ENCODE peak calls at places on chromosome 1, in seven cellular contexts. J, G, K, Q, V, U and C are unnamed samples.

GRCh38 chr1:241631674-241632073 is 8.5 kb downstream of the CHML start:
- DNase-seq in J (no peak), K (no peak), Q (no peak), U (no peak), G (no peak), V (no peak), C (no peak)

GRCh38 chr1:39919545-39919944 is 17.8 kb upstream of the MYCL start:
- DNase-seq in Q (peak; percentile 60), J (peak; percentile 63), U (peak; percentile 74), V (no peak), K (peak; percentile 76), G (no peak), C (no peak)

GRCh38 chr1:232891116-232891515 is 59.3 kb upstream of the NTPCR start:
- DNase-seq in Q (no peak), K (peak; percentile 66), G (no peak), J (no peak), V (no peak), U (no peak), C (no peak)

GRCh38 chr1:24562625-24563024 is 6.7 kb downstream of the NCMAP start:
- DNase-seq in J (no peak), U (no peak), G (no peak), V (no peak), K (peak; percentile 39), Q (no peak), C (peak; percentile 76)

GRCh38 chr1:45752441-45753052 is 2.1 kb upstream of the IPP start:
- DNase-seq in U (peak; percentile 51), V (no peak), K (peak; percentile 40), G (no peak), J (no peak), Q (no peak), C (no peak)

GRCh38 chr1:170426596-170426995 is 105.4 kb upstream of the GORAB start:
- DNase-seq in G (no peak), Q (no peak), U (no peak), J (no peak), V (no peak), K (no peak), C (no peak)

GRCh38 chr1:3731543-3731942 is 20.7 kb upstream of the CCDC27 start:
- DNase-seq in Q (no peak), U (no peak), G (no peak), K (no peak), V (no peak), J (no peak), C (no peak)

GRCh38 chr1:204357551-204357950 is 2.2 kb downstream of the PLEKHA6 start:
- DNase-seq in K (no peak), Q (no peak), U (peak; percentile 34), G (no peak), V (no peak), J (no peak), C (no peak)

GRCh38 chr1:29960906-29961675 is 724.8 kb downstream of the PTPRU start:
- DNase-seq in V (no peak), J (no peak), G (no peak), U (no peak), K (no peak), Q (no peak), C (no peak)

GRCh38 chr1:3020263-3020909 is 881 bp upstream of the ACTRT2 start:
- DNase-seq in G (peak; percentile 1), J (no peak), Q (no peak), K (no peak), V (no peak), U (no peak), C (no peak)

GRCh38 chr1:1397839-1398523 is 1.2 kb downstream of the CCNL2 start:
- DNase-seq in V (no peak), G (no peak), U (peak; percentile 77), Q (no peak), J (no peak), K (peak; percentile 21), C (peak; percentile 56)

GRCh38 chr1:6922096-6922931 is 137.1 kb downstream of the CAMTA1 start:
- DNase-seq in J (no peak), K (peak; percentile 46), G (peak; percentile 68), V (peak; percentile 23), U (no peak), Q (no peak), C (no peak)

GRCh38 chr1:228070173-228070572 is 12.3 kb upstream of the ARF1 start:
- DNase-seq in K (no peak), J (no peak), U (no peak), Q (no peak), G (no peak), V (no peak), C (no peak)

GRCh38 chr1:90973897-90974798 is 47.7 kb downstream of the ZNF644 start:
- DNase-seq in V (no peak), U (no peak), Q (no peak), G (no peak), K (peak; percentile 54), J (no peak), C (no peak)

GRCh38 chr1:69246109-69246508 is 321.6 kb upstream of the LRRC7 start:
- DNase-seq in V (no peak), U (no peak), Q (no peak), J (no peak), K (no peak), G (no peak), C (no peak)

GRCh38 chr1:50735443-50735842 is 224.6 kb downstream of the FAF1 start:
- DNase-seq in U (no peak), G (no peak), J (no peak), Q (no peak), K (no peak), V (no peak), C (no peak)

GRCh38 chr1:167439301-167439988 is 78.9 kb downstream of the CD247 start:
- DNase-seq in U (peak; percentile 58), Q (no peak), V (no peak), J (no peak), G (no peak), K (peak; percentile 36), C (no peak)

GRCh38 chr1:178037510-178038253 is 56.2 kb upstream of the RASAL2 start:
- DNase-seq in J (peak; percentile 92), V (peak; percentile 52), Q (peak; percentile 86), K (peak; percentile 48), G (peak; percentile 74), U (peak; percentile 62), C (peak; percentile 96)

DNA sequence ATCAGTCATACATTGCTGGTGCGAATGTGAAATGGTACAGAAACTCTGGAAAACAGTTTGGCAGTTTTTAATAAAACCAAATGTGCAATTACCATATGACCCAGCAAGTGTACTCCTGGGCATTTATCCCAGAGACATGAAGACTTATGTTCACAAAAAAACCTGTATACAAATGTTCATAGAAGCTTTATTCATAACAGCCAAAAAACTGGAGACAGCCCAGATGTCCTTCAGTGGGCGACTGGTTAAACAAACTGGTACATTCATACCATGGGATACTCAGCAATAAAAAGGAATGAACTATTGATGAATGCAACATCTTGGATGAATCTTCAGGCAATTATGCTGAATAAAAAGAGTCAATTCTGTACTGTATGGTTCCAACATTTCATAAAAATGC is 97.8 kb downstream of the DTL start:
- DNase-seq in U (no peak), G (no peak), J (no peak), K (no peak), V (no peak), Q (no peak), C (no peak)
- H3K27ac ChIP-seq in U (no peak overlapping the region), G (no peak overlapping the region), J (no peak overlapping the region), K (no peak overlapping the region), V (no peak overlapping the region), Q (no peak overlapping the region), C (no peak overlapping the region)

DNA sequence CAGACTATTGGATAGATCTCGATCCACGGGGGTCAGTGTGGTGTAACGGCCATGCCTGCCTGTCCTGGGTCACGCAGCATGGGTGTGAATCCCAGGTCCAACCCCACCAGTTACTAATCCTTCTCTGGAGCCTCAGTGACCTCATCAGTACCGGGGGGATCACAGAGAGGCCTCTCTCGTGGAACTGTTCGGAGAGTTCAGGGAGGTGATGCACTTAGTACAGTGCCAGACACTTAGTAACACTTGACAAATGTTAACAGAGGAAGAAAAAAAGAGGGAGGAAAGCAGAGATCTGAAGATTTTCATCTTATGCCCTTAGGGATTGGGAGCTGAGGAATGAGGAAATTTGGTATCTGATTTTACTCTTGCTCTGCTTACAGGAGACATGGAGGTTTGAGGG is 2.9 kb downstream of the ABCA4 start:
- DNase-seq in U (no peak), Q (no peak), J (no peak), G (no peak), V (no peak), K (no peak), C (peak; percentile 37)
- H3K27ac ChIP-seq in U (no peak overlapping the region), Q (no peak overlapping the region), J (no peak overlapping the region), G (no peak overlapping the region), V (no peak overlapping the region), K (no peak overlapping the region), C (peak overlapping the region; percentile 6)

GRCh38 chr1:12583484-12583883 is 34.5 kb downstream of the DHRS3 start:
- DNase-seq in V (no peak), J (no peak), U (no peak), K (no peak), Q (no peak), G (no peak), C (no peak)

GRCh38 chr1:12582649-12583048 is 35.4 kb downstream of the DHRS3 start:
- DNase-seq in G (no peak), Q (no peak), K (no peak), U (no peak), V (no peak), J (no peak), C (no peak)

GRCh38 chr1:12580054-12580887 is 37.7 kb downstream of the DHRS3 start:
- DNase-seq in U (no peak), K (no peak), J (no peak), Q (no peak), V (no peak), G (peak; percentile 70), C (no peak)

GRCh38 chr1:12578860-12579422 is 39.1 kb downstream of the DHRS3 start:
- DNase-seq in K (no peak), U (no peak), G (no peak), V (no peak), Q (no peak), J (no peak), C (no peak)

DNA sequence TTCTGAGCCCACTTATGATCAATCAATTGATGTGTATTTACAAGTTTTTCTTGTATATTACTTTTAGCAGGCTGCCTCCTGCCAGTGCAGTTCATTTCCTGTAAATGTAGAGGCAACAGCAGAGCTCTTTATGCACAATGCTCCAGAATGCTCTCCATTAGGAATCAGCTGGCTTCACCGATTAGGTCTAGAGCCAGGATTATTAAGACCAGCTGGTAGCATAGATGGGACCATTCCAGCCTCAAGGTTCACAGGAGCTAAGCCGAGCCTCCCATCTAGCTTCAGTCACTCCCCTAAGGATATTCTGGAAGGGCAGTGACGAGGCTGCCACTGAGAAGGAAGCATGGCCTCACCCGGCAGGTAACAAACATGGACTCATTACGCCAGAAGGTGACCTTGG is 36.8 kb downstream of the DHRS3 start:
- DNase-seq in J (no peak), V (no peak), G (no peak), K (no peak), Q (no peak), U (no peak), C (no peak)
- H3K27ac ChIP-seq in J (no peak overlapping the region), V (no peak overlapping the region), G (peak overlapping the region; percentile 72), K (no peak overlapping the region), Q (no peak overlapping the region), U (no peak overlapping the region), C (no peak overlapping the region)

DNA sequence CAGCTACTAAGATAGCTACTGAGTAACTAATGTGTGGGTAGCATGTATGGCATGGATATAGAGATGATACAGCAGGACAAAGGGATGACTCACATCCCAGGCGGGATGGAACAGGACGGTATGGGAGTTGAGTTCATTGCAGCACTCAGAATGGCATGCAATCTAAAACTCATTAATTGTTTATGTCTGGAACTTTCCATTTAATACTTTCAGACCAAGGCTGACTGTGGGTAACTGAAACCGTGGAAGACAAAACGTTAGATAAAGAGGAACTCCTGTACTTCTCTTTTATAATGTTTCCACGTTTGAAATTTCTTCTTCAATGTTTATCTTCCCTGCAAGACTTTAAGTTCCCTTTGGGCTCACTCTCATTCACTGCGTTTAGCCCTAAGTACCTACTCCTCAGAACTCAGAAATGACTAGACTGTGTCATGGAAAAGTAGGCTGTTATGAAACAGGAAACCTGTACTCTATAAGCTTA is 151.9 kb downstream of the MAGI3 start:
- DNase-seq in G (no peak), U (peak; percentile 52), J (no peak), V (no peak), Q (no peak), K (peak; percentile 88), C (no peak)
- H3K27ac ChIP-seq in G (no peak overlapping the region), U (peak overlapping the region; percentile 72), J (no peak overlapping the region), V (no peak overlapping the region), Q (no peak overlapping the region), K (peak overlapping the region; percentile 77), C (no peak overlapping the region)